ENCODE peak calls at places on chromosomes 6 and 20, in eight cellular contexts. One of them, this sample, is unnamed.

GRCh38 chr20:25050501-25051350 is 7.2 kb downstream of the ACSS1 start:
- DNase-seq in foreskin fibroblast: no peak
- DNase-seq in upper lobe of right lung: no peak
- DNase-seq in fibroblast of mammary gland: no peak
- DNase-seq in AG04450: no peak
- DNase-seq in coronary artery: peak
- DNase-seq in A549: no peak
- DNase-seq in OCI-LY7: no peak
- DNase-seq in this sample: no peak

GRCh38 chr6:21995318-21995717 is 301.5 kb downstream of the PRL start:
- DNase-seq in coronary artery: no peak
- DNase-seq in OCI-LY7: no peak
- DNase-seq in A549: no peak
- DNase-seq in AG04450: no peak
- DNase-seq in upper lobe of right lung: no peak
- DNase-seq in fibroblast of mammary gland: no peak
- DNase-seq in foreskin fibroblast: no peak
- DNase-seq in this sample: no peak

GRCh38 chr20:33926425-33926824 is 67.3 kb upstream of the RALY start:
- DNase-seq in AG04450: no peak
- DNase-seq in coronary artery: no peak
- DNase-seq in fibroblast of mammary gland: no peak
- DNase-seq in foreskin fibroblast: no peak
- DNase-seq in upper lobe of right lung: no peak
- DNase-seq in OCI-LY7: no peak
- DNase-seq in A549: no peak
- DNase-seq in this sample: no peak

GRCh38 chr6:149991838-149992237 is 28.1 kb downstream of the ULBP1 start:
- DNase-seq in upper lobe of right lung: no peak
- DNase-seq in fibroblast of mammary gland: no peak
- DNase-seq in coronary artery: no peak
- DNase-seq in foreskin fibroblast: no peak
- DNase-seq in AG04450: no peak
- DNase-seq in A549: no peak
- DNase-seq in OCI-LY7: no peak
- DNase-seq in this sample: no peak

GRCh38 chr20:34891166-34892062 is 15.0 kb downstream of the ACSS2 start:
- DNase-seq in upper lobe of right lung: no peak
- DNase-seq in A549: no peak
- DNase-seq in foreskin fibroblast: peak
- DNase-seq in fibroblast of mammary gland: peak
- DNase-seq in coronary artery: no peak
- DNase-seq in AG04450: no peak
- DNase-seq in OCI-LY7: no peak
- DNase-seq in this sample: no peak

GRCh38 chr6:30101423-30101938 is 11.4 kb downstream of the TRIM31 start:
- DNase-seq in upper lobe of right lung: no peak
- DNase-seq in foreskin fibroblast: peak
- DNase-seq in coronary artery: no peak
- DNase-seq in A549: peak
- DNase-seq in AG04450: no peak
- DNase-seq in OCI-LY7: no peak
- DNase-seq in fibroblast of mammary gland: peak
- DNase-seq in this sample: no peak

GRCh38 chr20:3701061-3701998 is 11.1 kb downstream of the SIGLEC1 start:
- DNase-seq in foreskin fibroblast: no peak
- DNase-seq in upper lobe of right lung: peak
- DNase-seq in AG04450: no peak
- DNase-seq in OCI-LY7: no peak
- DNase-seq in A549: no peak
- DNase-seq in coronary artery: peak
- DNase-seq in fibroblast of mammary gland: no peak
- DNase-seq in this sample: no peak

GRCh38 chr6:80143312-80143960 is 37.0 kb downstream of the BCKDHB start:
- DNase-seq in fibroblast of mammary gland: peak
- DNase-seq in A549: no peak
- DNase-seq in OCI-LY7: no peak
- DNase-seq in foreskin fibroblast: peak
- DNase-seq in upper lobe of right lung: no peak
- DNase-seq in AG04450: peak
- DNase-seq in coronary artery: peak
- DNase-seq in this sample: peak

GRCh38 chr6:87858440-87858839 is 156.4 kb upstream of the AKIRIN2 start:
- DNase-seq in upper lobe of right lung: no peak
- DNase-seq in coronary artery: no peak
- DNase-seq in OCI-LY7: no peak
- DNase-seq in AG04450: no peak
- DNase-seq in fibroblast of mammary gland: no peak
- DNase-seq in A549: no peak
- DNase-seq in foreskin fibroblast: peak
- DNase-seq in this sample: no peak

GRCh38 chr6:169831450-169832246 is 80.2 kb downstream of the ERMARD start:
- DNase-seq in coronary artery: peak
- DNase-seq in AG04450: peak
- DNase-seq in foreskin fibroblast: peak
- DNase-seq in fibroblast of mammary gland: peak
- DNase-seq in A549: peak
- DNase-seq in upper lobe of right lung: peak
- DNase-seq in OCI-LY7: peak
- DNase-seq in this sample: no peak

GRCh38 chr6:80508885-80509630 is 402.6 kb downstream of the BCKDHB start:
- DNase-seq in coronary artery: no peak
- DNase-seq in OCI-LY7: no peak
- DNase-seq in AG04450: peak
- DNase-seq in fibroblast of mammary gland: peak
- DNase-seq in upper lobe of right lung: no peak
- DNase-seq in foreskin fibroblast: peak
- DNase-seq in A549: no peak
- DNase-seq in this sample: no peak

GRCh38 chr20:61967300-61967699 is 98.4 kb downstream of the TAF4 start:
- DNase-seq in foreskin fibroblast: no peak
- DNase-seq in fibroblast of mammary gland: no peak
- DNase-seq in A549: no peak
- DNase-seq in coronary artery: no peak
- DNase-seq in OCI-LY7: no peak
- DNase-seq in upper lobe of right lung: no peak
- DNase-seq in AG04450: no peak
- DNase-seq in this sample: no peak

GRCh38 chr6:165701564-165702354 is 38.7 kb upstream of the PDE10A start:
- DNase-seq in fibroblast of mammary gland: no peak
- DNase-seq in AG04450: no peak
- DNase-seq in upper lobe of right lung: no peak
- DNase-seq in OCI-LY7: no peak
- DNase-seq in foreskin fibroblast: no peak
- DNase-seq in A549: no peak
- DNase-seq in coronary artery: no peak
- DNase-seq in this sample: peak

GRCh38 chr20:6588296-6588695 is 179.2 kb upstream of the BMP2 start:
- DNase-seq in coronary artery: no peak
- DNase-seq in upper lobe of right lung: no peak
- DNase-seq in AG04450: no peak
- DNase-seq in foreskin fibroblast: peak
- DNase-seq in OCI-LY7: no peak
- DNase-seq in fibroblast of mammary gland: peak
- DNase-seq in A549: no peak
- DNase-seq in this sample: no peak

GRCh38 chr20:3670511-3670910 is 7.3 kb upstream of the GFRA4 start:
- DNase-seq in OCI-LY7: no peak
- DNase-seq in upper lobe of right lung: no peak
- DNase-seq in AG04450: no peak
- DNase-seq in foreskin fibroblast: peak
- DNase-seq in fibroblast of mammary gland: peak
- DNase-seq in A549: no peak
- DNase-seq in coronary artery: no peak
- DNase-seq in this sample: no peak

GRCh38 chr20:50727792-50728485 is 3.4 kb upstream of the PARD6B start:
- DNase-seq in A549: no peak
- DNase-seq in foreskin fibroblast: peak
- DNase-seq in fibroblast of mammary gland: peak
- DNase-seq in coronary artery: no peak
- DNase-seq in OCI-LY7: no peak
- DNase-seq in AG04450: no peak
- DNase-seq in upper lobe of right lung: no peak
- DNase-seq in this sample: peak

GRCh38 chr6:149368065-149368464 is 32.0 kb upstream of the SUMO4 start:
- DNase-seq in OCI-LY7: no peak
- DNase-seq in fibroblast of mammary gland: no peak
- DNase-seq in coronary artery: no peak
- DNase-seq in upper lobe of right lung: no peak
- DNase-seq in foreskin fibroblast: no peak
- DNase-seq in AG04450: no peak
- DNase-seq in A549: no peak
- DNase-seq in this sample: no peak

DNA sequence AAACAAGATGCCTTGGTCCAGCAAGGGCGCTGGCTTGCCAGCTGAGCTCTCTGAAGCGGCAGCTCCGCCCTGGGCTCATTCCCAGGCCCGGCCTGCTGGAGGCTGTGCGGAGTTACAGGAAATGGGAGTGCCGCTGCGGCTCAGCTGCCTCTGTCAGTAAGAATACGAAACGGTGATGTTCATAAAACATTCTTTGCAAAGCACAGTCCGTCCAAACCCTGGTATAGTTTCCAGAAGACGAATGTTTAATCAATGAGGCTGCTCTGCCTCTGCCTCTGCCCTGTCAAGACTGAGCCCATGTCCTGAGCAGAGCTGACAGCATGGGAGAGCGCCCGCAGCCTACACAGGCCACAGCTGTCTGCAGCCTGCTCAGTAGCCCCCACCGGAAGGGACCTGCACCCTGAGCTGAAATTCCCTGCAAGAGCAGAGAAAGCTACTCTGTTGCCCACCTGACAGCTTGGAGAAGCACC is 153.3 kb upstream of the SNX9 start:
- DNase-seq in coronary artery: peak
- DNase-seq in foreskin fibroblast: peak
- DNase-seq in OCI-LY7: no peak
- DNase-seq in fibroblast of mammary gland: peak
- DNase-seq in upper lobe of right lung: peak
- DNase-seq in AG04450: peak
- DNase-seq in A549: peak
- DNase-seq in this sample: no peak
- TF ChIP-seq CTCF in coronary artery: peak
- TF ChIP-seq CTCF in foreskin fibroblast: peak
- TF ChIP-seq CTCF in OCI-LY7: no peak
- TF ChIP-seq CTCF in fibroblast of mammary gland: peak
- TF ChIP-seq CTCF in upper lobe of right lung: peak
- TF ChIP-seq CTCF in AG04450: peak
- TF ChIP-seq CTCF in A549: no peak
- TF ChIP-seq CTCF in this sample: no peak

DNA sequence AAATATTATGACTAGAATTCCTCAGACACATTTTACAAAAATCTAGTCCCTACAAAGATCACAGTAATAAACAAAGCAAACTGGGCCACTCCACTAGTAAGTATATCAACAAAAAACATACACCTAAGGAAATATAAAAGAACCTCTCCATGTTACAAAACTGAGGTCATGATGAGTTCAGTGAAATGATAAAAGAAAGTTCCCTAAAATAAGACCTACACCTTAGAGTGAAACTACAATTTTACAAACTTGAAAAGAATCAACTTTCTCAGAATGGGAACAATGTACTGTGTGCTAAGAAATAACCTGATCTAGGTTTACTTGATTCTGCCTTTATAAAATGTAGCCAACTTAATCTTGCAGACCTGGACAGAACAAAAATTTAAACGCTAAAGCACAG is 2.0 kb downstream of the RALGAPA2 start:
- DNase-seq in fibroblast of mammary gland: no peak
- DNase-seq in A549: no peak
- DNase-seq in AG04450: no peak
- DNase-seq in upper lobe of right lung: no peak
- DNase-seq in foreskin fibroblast: no peak
- DNase-seq in coronary artery: no peak
- DNase-seq in OCI-LY7: no peak
- DNase-seq in this sample: no peak
- H3K4me3 ChIP-seq in fibroblast of mammary gland: no peak
- H3K4me3 ChIP-seq in A549: no peak
- H3K4me3 ChIP-seq in AG04450: no peak
- H3K4me3 ChIP-seq in upper lobe of right lung: peak
- H3K4me3 ChIP-seq in foreskin fibroblast: no peak
- H3K4me3 ChIP-seq in coronary artery: peak
- H3K4me3 ChIP-seq in OCI-LY7: peak
- H3K4me3 ChIP-seq in this sample: peak

GRCh38 chr20:58839474-58839874 is 11.2 kb downstream of the GNAS-AS1 start:
- DNase-seq in upper lobe of right lung: no peak
- DNase-seq in AG04450: no peak
- DNase-seq in fibroblast of mammary gland: peak
- DNase-seq in coronary artery: no peak
- DNase-seq in A549: peak
- DNase-seq in foreskin fibroblast: peak
- DNase-seq in OCI-LY7: peak
- DNase-seq in this sample: no peak
- TF ChIP-seq CTCF in upper lobe of right lung: peak
- TF ChIP-seq CTCF in AG04450: peak
- TF ChIP-seq CTCF in fibroblast of mammary gland: peak
- TF ChIP-seq CTCF in coronary artery: no peak
- TF ChIP-seq CTCF in A549: peak
- TF ChIP-seq CTCF in foreskin fibroblast: peak
- TF ChIP-seq CTCF in OCI-LY7: peak
- TF ChIP-seq CTCF in this sample: peak

GRCh38 chr6:105981888-105982358 is 104.2 kb upstream of the PRDM1 start:
- DNase-seq in AG04450: no peak
- DNase-seq in A549: no peak
- DNase-seq in OCI-LY7: no peak
- DNase-seq in foreskin fibroblast: no peak
- DNase-seq in fibroblast of mammary gland: no peak
- DNase-seq in coronary artery: no peak
- DNase-seq in upper lobe of right lung: no peak
- DNase-seq in this sample: no peak
- H3K4me3 ChIP-seq in AG04450: no peak
- H3K4me3 ChIP-seq in A549: no peak
- H3K4me3 ChIP-seq in OCI-LY7: no peak
- H3K4me3 ChIP-seq in foreskin fibroblast: no peak
- H3K4me3 ChIP-seq in fibroblast of mammary gland: no peak
- H3K4me3 ChIP-seq in coronary artery: peak
- H3K4me3 ChIP-seq in upper lobe of right lung: peak
- H3K4me3 ChIP-seq in this sample: no peak

DNA sequence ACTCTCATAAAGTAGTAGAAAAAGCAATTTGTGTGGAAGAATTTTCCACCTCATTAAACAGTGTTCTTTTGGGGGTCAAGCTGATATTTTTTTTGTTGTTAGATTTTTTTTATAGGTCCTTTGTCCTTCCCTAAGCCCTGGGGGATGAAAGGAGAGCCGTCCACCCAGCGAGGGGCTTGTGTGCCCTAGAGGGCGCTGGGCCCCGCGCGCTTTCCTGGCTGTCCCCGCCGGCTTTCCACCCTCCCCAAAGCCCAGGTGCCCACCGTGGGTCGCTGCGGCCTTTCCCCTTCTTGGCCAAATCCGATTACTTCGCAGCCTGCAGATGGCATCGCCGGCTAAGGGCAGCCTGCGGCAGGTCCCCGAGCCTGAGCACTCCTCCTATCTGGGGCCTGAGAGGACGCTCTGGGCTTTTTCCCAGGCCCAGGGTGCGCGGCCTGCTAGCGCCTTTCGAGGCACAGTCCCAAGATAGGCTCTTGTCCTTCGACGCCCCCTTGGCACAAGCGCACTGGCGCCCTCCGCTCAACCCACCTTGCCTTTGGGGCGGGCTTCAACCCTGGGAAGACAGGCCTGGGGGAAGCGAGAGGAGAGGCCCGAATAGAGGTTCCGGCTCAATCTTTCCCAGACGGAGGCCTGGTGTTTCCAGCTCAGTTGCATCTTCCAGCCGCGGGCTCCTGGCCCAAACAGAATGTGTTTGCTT is 33.6 kb downstream of the TFAP2A start:
- DNase-seq in foreskin fibroblast: peak
- DNase-seq in OCI-LY7: no peak
- DNase-seq in fibroblast of mammary gland: no peak
- DNase-seq in upper lobe of right lung: no peak
- DNase-seq in A549: no peak
- DNase-seq in AG04450: no peak
- DNase-seq in coronary artery: no peak
- DNase-seq in this sample: no peak
- TF ChIP-seq CTCF in foreskin fibroblast: peak
- TF ChIP-seq CTCF in OCI-LY7: peak
- TF ChIP-seq CTCF in fibroblast of mammary gland: no peak
- TF ChIP-seq CTCF in upper lobe of right lung: no peak
- TF ChIP-seq CTCF in A549: no peak
- TF ChIP-seq CTCF in AG04450: peak
- TF ChIP-seq CTCF in coronary artery: no peak
- TF ChIP-seq CTCF in this sample: peak

This sample was measured in epithelial cell of proximal tubule.